ENCODE peak calls at places on chromosomes 4 and X, in seven cellular contexts. One of them, this sample, is unnamed.

GRCh38 chr4:53281438-53281837 is 84.4 kb downstream of the SCFD2 start:
- DNase-seq in GM12864: no peak
- DNase-seq in RKO: no peak
- DNase-seq in adrenal gland: no peak
- DNase-seq in activated gamma-delta T cell treated with Interleukin-2 at 50 U/mL for 16 hours: no peak
- DNase-seq in GM03348: no peak
- DNase-seq in fibroblast of mammary gland: peak; percentile 33
- DNase-seq in this sample: no peak

GRCh38 chr4:112765317-112765989 is 128.5 kb downstream of the LARP7 start:
- DNase-seq in fibroblast of mammary gland: peak; percentile 27
- DNase-seq in activated gamma-delta T cell treated with Interleukin-2 at 50 U/mL for 16 hours: no peak
- DNase-seq in GM12864: peak; percentile 10
- DNase-seq in RKO: peak; percentile 55
- DNase-seq in adrenal gland: no peak
- DNase-seq in GM03348: peak; percentile 41
- DNase-seq in this sample: peak; percentile 60

GRCh38 chr4:100391913-100392312 is 125.9 kb downstream of the EMCN start:
- DNase-seq in adrenal gland: no peak
- DNase-seq in GM12864: no peak
- DNase-seq in fibroblast of mammary gland: peak; percentile 69
- DNase-seq in activated gamma-delta T cell treated with Interleukin-2 at 50 U/mL for 16 hours: no peak
- DNase-seq in GM03348: peak; percentile 26
- DNase-seq in RKO: no peak
- DNase-seq in this sample: no peak

GRCh38 chr4:108738307-108738706 is 24.5 kb downstream of the ETNPPL start:
- DNase-seq in GM12864: no peak
- DNase-seq in activated gamma-delta T cell treated with Interleukin-2 at 50 U/mL for 16 hours: no peak
- DNase-seq in RKO: peak; percentile 59
- DNase-seq in GM03348: no peak
- DNase-seq in fibroblast of mammary gland: peak; percentile 61
- DNase-seq in adrenal gland: no peak
- DNase-seq in this sample: no peak

GRCh38 chrX:132831336-132831973 is 127.0 kb downstream of the HS6ST2 start:
- DNase-seq in adrenal gland: no peak
- DNase-seq in RKO: no peak
- DNase-seq in GM12864: no peak
- DNase-seq in fibroblast of mammary gland: no peak
- DNase-seq in GM03348: no peak
- DNase-seq in activated gamma-delta T cell treated with Interleukin-2 at 50 U/mL for 16 hours: no peak
- DNase-seq in this sample: no peak

GRCh38 chrX:69607616-69608015 is 8.3 kb upstream of the EDA start:
- DNase-seq in GM12864: no peak
- DNase-seq in GM03348: no peak
- DNase-seq in RKO: peak; percentile 8
- DNase-seq in adrenal gland: no peak
- DNase-seq in fibroblast of mammary gland: no peak
- DNase-seq in activated gamma-delta T cell treated with Interleukin-2 at 50 U/mL for 16 hours: no peak
- DNase-seq in this sample: no peak

GRCh38 chr4:95409750-95410149 is 139.0 kb downstream of the UNC5C start:
- DNase-seq in activated gamma-delta T cell treated with Interleukin-2 at 50 U/mL for 16 hours: no peak
- DNase-seq in adrenal gland: no peak
- DNase-seq in GM12864: no peak
- DNase-seq in fibroblast of mammary gland: no peak
- DNase-seq in RKO: no peak
- DNase-seq in GM03348: no peak
- DNase-seq in this sample: no peak

GRCh38 chrX:105646592-105647372 is 175.6 kb upstream of the NRK start:
- DNase-seq in fibroblast of mammary gland: no peak
- DNase-seq in RKO: no peak
- DNase-seq in GM03348: no peak
- DNase-seq in activated gamma-delta T cell treated with Interleukin-2 at 50 U/mL for 16 hours: no peak
- DNase-seq in GM12864: no peak
- DNase-seq in adrenal gland: no peak
- DNase-seq in this sample: no peak

GRCh38 chrX:71292669-71293379 is 8.7 kb upstream of the ITGB1BP2 start:
- DNase-seq in RKO: no peak
- DNase-seq in fibroblast of mammary gland: peak; percentile 45
- DNase-seq in adrenal gland: no peak
- DNase-seq in GM12864: no peak
- DNase-seq in GM03348: peak; percentile 54
- DNase-seq in activated gamma-delta T cell treated with Interleukin-2 at 50 U/mL for 16 hours: no peak
- DNase-seq in this sample: no peak

GRCh38 chr4:110184124-110184790 is 14.2 kb downstream of the ELOVL6 start:
- DNase-seq in GM03348: peak; percentile 7
- DNase-seq in GM12864: no peak
- DNase-seq in RKO: no peak
- DNase-seq in activated gamma-delta T cell treated with Interleukin-2 at 50 U/mL for 16 hours: no peak
- DNase-seq in adrenal gland: no peak
- DNase-seq in fibroblast of mammary gland: peak; percentile 47
- DNase-seq in this sample: no peak

GRCh38 chr4:66688674-66689073 is 856.6 kb downstream of the CENPC start:
- DNase-seq in RKO: peak; percentile 79
- DNase-seq in GM12864: no peak
- DNase-seq in adrenal gland: no peak
- DNase-seq in fibroblast of mammary gland: peak; percentile 15
- DNase-seq in GM03348: peak; percentile 22
- DNase-seq in activated gamma-delta T cell treated with Interleukin-2 at 50 U/mL for 16 hours: no peak
- DNase-seq in this sample: peak; percentile 71

GRCh38 chr4:186200436-186201409 is 9.4 kb downstream of the CYP4V2 start:
- DNase-seq in adrenal gland: no peak
- DNase-seq in GM03348: no peak
- DNase-seq in GM12864: no peak
- DNase-seq in activated gamma-delta T cell treated with Interleukin-2 at 50 U/mL for 16 hours: no peak
- DNase-seq in fibroblast of mammary gland: no peak
- DNase-seq in RKO: no peak
- DNase-seq in this sample: no peak

GRCh38 chr4:20577702-20578101 is 122.6 kb upstream of the PACRGL start:
- DNase-seq in GM12864: no peak
- DNase-seq in fibroblast of mammary gland: no peak
- DNase-seq in GM03348: no peak
- DNase-seq in RKO: no peak
- DNase-seq in activated gamma-delta T cell treated with Interleukin-2 at 50 U/mL for 16 hours: no peak
- DNase-seq in adrenal gland: no peak
- DNase-seq in this sample: no peak

GRCh38 chr4:39466747-39467146 is 7.9 kb downstream of the LIAS start:
- DNase-seq in RKO: no peak
- DNase-seq in GM12864: no peak
- DNase-seq in adrenal gland: no peak
- DNase-seq in fibroblast of mammary gland: no peak
- DNase-seq in activated gamma-delta T cell treated with Interleukin-2 at 50 U/mL for 16 hours: no peak
- DNase-seq in GM03348: no peak
- DNase-seq in this sample: no peak

GRCh38 chr4:144658908-144659307 is 13.0 kb downstream of the HHIP start:
- DNase-seq in GM12864: no peak
- DNase-seq in fibroblast of mammary gland: peak; percentile 66
- DNase-seq in adrenal gland: no peak
- DNase-seq in RKO: no peak
- DNase-seq in GM03348: no peak
- DNase-seq in activated gamma-delta T cell treated with Interleukin-2 at 50 U/mL for 16 hours: no peak
- DNase-seq in this sample: no peak

GRCh38 chr4:7546809-7547367 is 112.2 kb upstream of the PSAPL1 start:
- DNase-seq in activated gamma-delta T cell treated with Interleukin-2 at 50 U/mL for 16 hours: no peak
- DNase-seq in adrenal gland: no peak
- DNase-seq in GM03348: peak; percentile 89
- DNase-seq in fibroblast of mammary gland: peak; percentile 23
- DNase-seq in GM12864: no peak
- DNase-seq in RKO: no peak
- DNase-seq in this sample: no peak

GRCh38 chrX:74178536-74178935 is 125.4 kb upstream of the ZCCHC13 start:
- DNase-seq in adrenal gland: no peak
- DNase-seq in GM12864: no peak
- DNase-seq in RKO: no peak
- DNase-seq in GM03348: no peak
- DNase-seq in activated gamma-delta T cell treated with Interleukin-2 at 50 U/mL for 16 hours: no peak
- DNase-seq in fibroblast of mammary gland: no peak
- DNase-seq in this sample: no peak

GRCh38 chrX:15714529-15714928 is 23.5 kb upstream of the CA5B start:
- DNase-seq in RKO: no peak
- DNase-seq in GM03348: no peak
- DNase-seq in fibroblast of mammary gland: no peak
- DNase-seq in adrenal gland: no peak
- DNase-seq in activated gamma-delta T cell treated with Interleukin-2 at 50 U/mL for 16 hours: no peak
- DNase-seq in GM12864: no peak
- DNase-seq in this sample: no peak

This sample was measured in NCI-H1092 treated with DMSO at 0.1 percent for 48 hours.